ENCODE peak calls at places on chromosomes 5 and 9, in nine cellular contexts. S is kidney; K is CD8-positive, alpha-beta memory T cell; H is pancreas; F is right atrium auricular region; N is OCI-LY7; I is colonic mucosa; W is PC-9; E is PC-3. Y is an unnamed sample. For H3K9me3, the result is how much of the 10 kb centered on the place peaks cover.

GRCh38 chr5:17203329-17204132 is 13.9 kb upstream of the BASP1 start:
- DNase-seq in S (no peak), K (no peak), H (no peak), F (peak), N (peak), I (peak), W (peak), E (peak), Y (peak)

GRCh38 chr5:111983459-111983858 is 226.5 kb upstream of the NREP start:
- DNase-seq in S (no peak), K (no peak), H (no peak), F (no peak), N (no peak), I (no peak), W (no peak), E (peak), Y (no peak)

GRCh38 chr5:179153341-179153901 is 93.2 kb downstream of the ZNF354C start:
- DNase-seq in S (peak), K (no peak), H (no peak), F (no peak), N (no peak), I (no peak), W (no peak), E (no peak), Y (no peak)

GRCh38 chr9:96651626-96652025 is 3.5 kb downstream of the PRXL2C start:
- DNase-seq in S (no peak), K (no peak), H (no peak), F (no peak), N (peak), I (no peak), W (no peak), E (peak), Y (no peak)

GRCh38 chr5:159163027-159163699 is 46.2 kb downstream of the RNF145 start:
- DNase-seq in S (no peak), K (no peak), H (no peak), F (no peak), N (no peak), I (no peak), W (no peak), E (peak), Y (no peak)

GRCh38 chr9:74036549-74037231 is 460.4 kb upstream of the RORB start:
- DNase-seq in S (no peak), K (no peak), H (no peak), F (no peak), N (no peak), I (no peak), W (no peak), E (no peak), Y (peak)

GRCh38 chr9:89095755-89096154 is 82.9 kb downstream of the SHC3 start:
- DNase-seq in S (no peak), K (no peak), H (no peak), F (no peak), N (no peak), I (no peak), W (no peak), E (no peak), Y (no peak)

GRCh38 chr5:61230492-61230891 is 68.2 kb upstream of the SMIM15 start:
- DNase-seq in S (no peak), K (no peak), H (no peak), F (no peak), N (no peak), I (no peak), W (no peak), E (no peak), Y (no peak)

GRCh38 chr9:73039253-73039915 is 86.5 kb upstream of the ALDH1A1 start:
- DNase-seq in S (no peak), K (no peak), H (no peak), F (no peak), N (no peak), I (peak), W (no peak), E (no peak), Y (no peak)

GRCh38 chr5:56281489-56282163 is 48.5 kb upstream of the ANKRD55 start:
- DNase-seq in S (no peak), K (no peak), H (no peak), F (no peak), N (no peak), I (no peak), W (no peak), E (no peak), Y (no peak)

GRCh38 chr5:93621340-93621872 is 38.4 kb downstream of the NR2F1 start:
- DNase-seq in S (peak), K (no peak), H (peak), F (no peak), N (no peak), I (peak), W (peak), E (peak), Y (no peak)

GRCh38 chr9:79166005-79166404 is 405.8 kb upstream of the TLE4 start:
- DNase-seq in S (no peak), K (no peak), H (no peak), F (no peak), N (no peak), I (no peak), W (no peak), E (peak), Y (no peak)

GRCh38 chr5:142783601-142784291 is 13.6 kb downstream of the ARHGAP26 start:
- DNase-seq in S (no peak), K (peak), H (no peak), F (no peak), N (no peak), I (no peak), W (no peak), E (no peak), Y (peak)

GRCh38 chr9:133396952-133397351 is 20.8 kb downstream of the STKLD1 start:
- DNase-seq in S (no peak), K (no peak), H (no peak), F (no peak), N (no peak), I (no peak), W (no peak), E (peak), Y (no peak)

GRCh38 chr5:95846554-95847260 is 24.2 kb upstream of the GLRX start:
- DNase-seq in S (no peak), K (peak), H (peak), F (peak), N (peak), I (peak), W (peak), E (peak), Y (peak)

GRCh38 chr5:77180167-77181081 is 30.1 kb upstream of the PDE8B start:
- DNase-seq in S (peak), K (no peak), H (peak), F (no peak), N (no peak), I (peak), W (peak), E (peak), Y (no peak)

GRCh38 chr5:125695994-125696679 is 727.1 kb upstream of the GRAMD2B start:
- DNase-seq in S (no peak), K (no peak), H (no peak), F (no peak), N (no peak), I (no peak), W (no peak), E (peak), Y (no peak)

GRCh38 chr9:3954228-3954949 is 345.5 kb downstream of the GLIS3 start:
- DNase-seq in S (no peak), K (no peak), H (no peak), F (no peak), N (no peak), I (no peak), W (no peak), E (no peak), Y (no peak)

GRCh38 chr9:94014845-94015244 is 59.7 kb upstream of the BARX1 start:
- DNase-seq in S (no peak), K (no peak), H (no peak), F (no peak), N (no peak), I (no peak), W (no peak), E (no peak), Y (no peak)

GRCh38 chr5:174045470-174046025 is at the start of gene NSG2:
- DNase-seq in S (peak), K (no peak), H (peak), F (peak), N (peak), I (peak), W (peak), E (peak), Y (peak)

GRCh38 chr9:36191290-36191645 is 547 bp downstream of the CLTA start:
- DNase-seq in S (no peak), K (peak), H (no peak), F (no peak), N (peak), I (peak), W (no peak), E (no peak), Y (peak)

GRCh38 chr5:154535535-154535934 is 57.5 kb upstream of the HAND1 start:
- DNase-seq in S (no peak), K (no peak), H (no peak), F (no peak), N (no peak), I (no peak), W (no peak), E (no peak), Y (no peak)

GRCh38 chr5:77844408-77845272 is 68.5 kb upstream of the TBCA start:
- DNase-seq in S (peak), K (no peak), H (no peak), F (no peak), N (no peak), I (no peak), W (no peak), E (no peak), Y (no peak)

GRCh38 chr9:97387936-97388684 is 23.8 kb upstream of the TDRD7 start:
- DNase-seq in S (no peak), K (no peak), H (peak), F (no peak), N (no peak), I (no peak), W (no peak), E (no peak), Y (no peak)

GRCh38 chr9:121645853-121646807 is 5.3 kb upstream of the DAB2IP start:
- DNase-seq in S (no peak), K (no peak), H (no peak), F (no peak), N (peak), I (no peak), W (no peak), E (no peak), Y (no peak)

GRCh38 chr9:97873410-97873809 is 20.4 kb downstream of the FOXE1 start:
- DNase-seq in S (no peak), K (no peak), H (no peak), F (no peak), N (no peak), I (no peak), W (no peak), E (no peak), Y (no peak)

GRCh38 chr5:89449392-89450148 is 566.6 kb upstream of the MEF2C start:
- DNase-seq in S (no peak), K (no peak), H (no peak), F (no peak), N (no peak), I (no peak), W (no peak), E (no peak), Y (no peak)

GRCh38 chr9:135607401-135608293 is 31.7 kb downstream of the GLT6D1 start:
- DNase-seq in S (peak), K (no peak), H (no peak), F (peak), N (no peak), I (peak), W (no peak), E (no peak), Y (no peak)

GRCh38 chr9:127930298-127931091 is at the start of gene PIP5KL1:
- DNase-seq in S (peak), K (peak), H (no peak), F (peak), N (peak), I (peak), W (peak), E (peak), Y (no peak)

GRCh38 chr5:36570268-36570667 is 36.1 kb upstream of the SLC1A3 start:
- DNase-seq in S (no peak), K (no peak), H (no peak), F (no peak), N (no peak), I (no peak), W (no peak), E (no peak), Y (no peak)

GRCh38 chr9:32558408-32558914 is 6.1 kb upstream of the TOPORS start:
- DNase-seq in S (no peak), K (no peak), H (no peak), F (no peak), N (no peak), I (no peak), W (no peak), E (no peak), Y (no peak)

GRCh38 chr9:7121055-7121454 is 363.3 kb downstream of the KDM4C start:
- DNase-seq in S (no peak), K (no peak), H (no peak), F (no peak), N (no peak), I (no peak), W (no peak), E (no peak), Y (no peak)

GRCh38 chr5:37111426-37112382 is 137.5 kb downstream of the CPLANE1 start:
- DNase-seq in S (no peak), K (no peak), H (no peak), F (no peak), N (no peak), I (no peak), W (no peak), E (no peak), Y (peak)

GRCh38 chr5:109836280-109836679 is 146.6 kb downstream of the MAN2A1 start:
- DNase-seq in S (no peak), K (no peak), H (no peak), F (no peak), N (no peak), I (no peak), W (no peak), E (no peak), Y (no peak)

GRCh38 chr5:54985301-54986268 is at the start of gene ESM1:
- DNase-seq in S (no peak), K (no peak), H (no peak), F (no peak), N (no peak), I (no peak), W (no peak), E (peak), Y (no peak)

GRCh38 chr5:68793074-68793473 is 300.7 kb upstream of the SLC30A5 start:
- DNase-seq in S (no peak), K (no peak), H (no peak), F (no peak), N (no peak), I (no peak), W (no peak), E (no peak), Y (no peak)

GRCh38 chr9:116767219-116767618 is 80.1 kb downstream of the TRIM32 start:
- DNase-seq in S (no peak), K (no peak), H (no peak), F (no peak), N (no peak), I (no peak), W (no peak), E (no peak), Y (no peak)

GRCh38 chr9:112366591-112366990 is 13.3 kb upstream of the HSDL2 start:
- DNase-seq in S (no peak), K (no peak), H (no peak), F (no peak), N (no peak), I (no peak), W (no peak), E (no peak), Y (peak)
- H3K9me3 ChIP-seq in S (under half), K (under half), H (under half), F (under half), N (under half), I (under half), W (under half), E (under half), Y (under half)

DNA sequence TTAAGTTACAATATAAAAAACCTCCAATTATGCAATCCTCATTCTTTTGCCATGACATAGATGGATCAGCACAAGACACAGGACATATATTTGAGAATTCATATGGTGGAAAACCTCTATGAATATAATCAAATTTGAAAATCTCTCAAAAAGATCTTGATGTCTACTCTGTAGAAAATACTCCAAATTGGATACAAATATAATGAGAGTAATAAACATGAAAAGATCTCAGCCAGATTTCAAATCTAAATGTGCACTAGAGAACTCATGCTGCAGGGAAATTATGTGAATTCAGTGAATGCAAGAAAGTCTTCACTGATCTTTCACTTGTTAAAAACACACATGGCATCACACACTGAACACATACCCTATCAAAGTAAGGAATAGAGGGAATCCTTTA is 13.8 kb downstream of the PCDHB15 start:
- DNase-seq in S (no peak), K (no peak), H (no peak), F (no peak), N (no peak), I (no peak), W (no peak), E (no peak), Y (no peak)
- H3K9me3 ChIP-seq in S (under half), K (under half), H (under half), F (half or more), N (under half), I (under half), W (under half), E (under half), Y (half or more)

DNA sequence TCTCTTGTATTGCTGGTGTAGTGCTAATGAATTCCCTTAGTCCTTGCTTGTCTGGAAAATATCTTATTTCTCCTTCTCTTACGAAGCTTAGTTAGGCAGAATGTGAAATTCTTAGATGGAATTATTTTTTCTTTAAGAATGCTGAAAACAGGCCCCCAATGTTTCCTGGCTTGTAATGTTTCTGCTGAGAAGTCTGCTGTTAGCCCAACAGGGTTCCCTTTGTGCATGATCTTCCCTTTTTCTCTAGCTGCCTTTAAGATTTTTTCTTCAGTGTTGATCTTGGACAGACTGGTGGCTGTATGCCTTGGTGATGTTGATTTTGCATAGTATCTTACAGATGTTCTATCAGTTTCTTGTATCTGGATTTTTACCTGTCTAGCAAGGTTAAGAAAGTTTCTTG is 191.3 kb upstream of the DMRTA1 start:
- DNase-seq in S (no peak), K (no peak), H (no peak), F (no peak), N (no peak), I (no peak), W (no peak), E (no peak), Y (no peak)
- H3K9me3 ChIP-seq in S (under half), K (under half), H (under half), F (under half), N (under half), I (under half), W (under half), E (under half), Y (under half)

GRCh38 chr9:124134526-124134925 is 123.0 kb downstream of the LHX2 start:
- DNase-seq in S (no peak), K (no peak), H (no peak), F (no peak), N (no peak), I (no peak), W (no peak), E (no peak), Y (no peak)
- H3K9me3 ChIP-seq in S (under half), K (under half), H (under half), F (under half), N (under half), I (under half), W (under half), E (under half), Y (under half)